ENCODE peak calls at places on chromosomes 1 and 21, in ten cellular contexts. Z is thoracic aorta; X is sigmoid colon; P is suprapubic skin; O is iPS-NIHi11; H is HEK293T; B is activated CD4-positive, CD25-positive, alpha-beta regulatory T cell treated with anti-CD3 and anti-CD28 coated beads, Interleukin-2, amount 50 U/mL, for 16 hours; D is stimulated activated CD4-positive, alpha-beta T cell treated with anti-CD3 and anti-CD28 coated beads, Interleukin-1b, Interleukin-23, amount 100 ng/mL, for 24 hours; C is hepatocyte; W is fibroblast of the aortic adventitia. E is an unnamed sample.
A peak's percentile ranks its signal among the peaks of the same experiment; 100 is the strongest.

GRCh38 chr1:93000291-93000690 is 39.0 kb upstream of the DIPK1A start:
- DNase-seq in Z (no peak), X (no peak), P (no peak), O (peak; percentile 63), H (no peak), B (no peak), D (no peak), C (no peak), W (no peak), E (no peak)

GRCh38 chr1:150069923-150070322 is 2.3 kb downstream of the VPS45 start:
- DNase-seq in Z (no peak), X (no peak), P (no peak), O (no peak), H (no peak), B (no peak), D (no peak), C (no peak), W (no peak), E (no peak)

GRCh38 chr21:41196990-41197389 is 29.0 kb downstream of the BACE2 start:
- DNase-seq in Z (no peak), X (no peak), P (no peak), O (no peak), H (no peak), B (no peak), D (no peak), C (no peak), W (peak; percentile 54), E (peak; percentile 49)

GRCh38 chr1:211285196-211285595 is 26.0 kb downstream of the RCOR3 start:
- DNase-seq in Z (no peak), X (no peak), P (no peak), O (no peak), H (no peak), B (no peak), D (no peak), C (no peak), W (peak; percentile 48), E (peak; percentile 14)

GRCh38 chr1:16218014-16218673 is 5.7 kb upstream of the ARHGEF19 start:
- DNase-seq in Z (no peak), X (no peak), P (no peak), O (no peak), H (no peak), B (no peak), D (no peak), C (no peak), W (no peak), E (no peak)

GRCh38 chr1:174364996-174365760 is 82.6 kb upstream of the GPR52 start:
- DNase-seq in Z (no peak), X (no peak), P (no peak), O (no peak), H (no peak), B (no peak), D (no peak), C (no peak), W (no peak), E (no peak)

GRCh38 chr1:29800522-29800956 is 564.2 kb downstream of the PTPRU start:
- DNase-seq in Z (no peak), X (no peak), P (no peak), O (no peak), H (no peak), B (no peak), D (no peak), C (no peak), W (no peak), E (no peak)

GRCh38 chr1:6490181-6491075 is 1.0 kb downstream of the PLEKHG5 start:
- DNase-seq in Z (no peak), X (no peak), P (no peak), O (peak; percentile 89), H (peak; percentile 78), B (no peak), D (peak; percentile 32), C (peak; percentile 92), W (peak; percentile 69), E (peak; percentile 76)

GRCh38 chr1:83761084-83761760 is 237.7 kb downstream of the TTLL7 start:
- DNase-seq in Z (no peak), X (no peak), P (no peak), O (no peak), H (no peak), B (no peak), D (no peak), C (no peak), W (no peak), E (no peak)

GRCh38 chr21:17343055-17343454 is 169.8 kb upstream of the CXADR start:
- DNase-seq in Z (no peak), X (no peak), P (no peak), O (peak; percentile 64), H (peak; percentile 26), B (no peak), D (no peak), C (peak; percentile 14), W (peak; percentile 16), E (peak; percentile 35)

GRCh38 chr1:24418898-24419628 is 3.5 kb downstream of the NIPAL3 start:
- DNase-seq in Z (no peak), X (no peak), P (no peak), O (no peak), H (no peak), B (no peak), D (no peak), C (no peak), W (peak; percentile 76), E (peak; percentile 82)

GRCh38 chr1:179953974-179954493 is 576 bp upstream of the CEP350 start:
- DNase-seq in Z (no peak), X (peak; percentile 65), P (no peak), O (peak; percentile 12), H (peak; percentile 46), B (no peak), D (peak; percentile 27), C (peak; percentile 55), W (peak; percentile 69), E (peak; percentile 65)

GRCh38 chr21:30408782-30409494 is 13.1 kb downstream of the KRTAP13-1 start:
- DNase-seq in Z (no peak), X (no peak), P (no peak), O (peak; percentile 75), H (peak; percentile 69), B (no peak), D (no peak), C (peak; percentile 81), W (peak; percentile 1), E (peak; percentile 74)

GRCh38 chr1:18818036-18818435 is 41.4 kb downstream of the TAS1R2 start:
- DNase-seq in Z (no peak), X (no peak), P (no peak), O (no peak), H (no peak), B (no peak), D (no peak), C (no peak), W (no peak), E (no peak)